ENCODE peak calls at places on chromosome 19, in eight cellular contexts. One of them, this sample, is unnamed.

GRCh38 chr19:39643591-39643990 is 12.1 kb upstream of the LGALS16 start:
- DNase-seq in tibial nerve: no peak
- DNase-seq in pancreas: no peak
- DNase-seq in naive thymus-derived CD4-positive, alpha-beta T cell: no peak
- DNase-seq in PC-3: no peak
- DNase-seq in heart left ventricle: no peak
- DNase-seq in CD8-positive, alpha-beta T cell: no peak
- DNase-seq in heart right ventricle: no peak
- DNase-seq in this sample: no peak

GRCh38 chr19:11142528-11143171 is 12.9 kb downstream of the SPC24 start:
- DNase-seq in tibial nerve: peak; percentile 83
- DNase-seq in pancreas: peak; percentile 88
- DNase-seq in naive thymus-derived CD4-positive, alpha-beta T cell: no peak
- DNase-seq in PC-3: peak; percentile 99
- DNase-seq in heart left ventricle: peak; percentile 97
- DNase-seq in CD8-positive, alpha-beta T cell: no peak
- DNase-seq in heart right ventricle: peak; percentile 92
- DNase-seq in this sample: peak; percentile 56

GRCh38 chr19:48501961-48502719 is 9.5 kb downstream of the LMTK3 start:
- DNase-seq in tibial nerve: no peak
- DNase-seq in pancreas: peak; percentile 97
- DNase-seq in naive thymus-derived CD4-positive, alpha-beta T cell: peak; percentile 85
- DNase-seq in PC-3: peak; percentile 92
- DNase-seq in heart left ventricle: no peak
- DNase-seq in CD8-positive, alpha-beta T cell: peak; percentile 81
- DNase-seq in heart right ventricle: no peak
- DNase-seq in this sample: no peak

GRCh38 chr19:3673506-3674439 is 26.5 kb downstream of the PIP5K1C start:
- DNase-seq in tibial nerve: no peak
- DNase-seq in pancreas: no peak
- DNase-seq in naive thymus-derived CD4-positive, alpha-beta T cell: no peak
- DNase-seq in PC-3: no peak
- DNase-seq in heart left ventricle: no peak
- DNase-seq in CD8-positive, alpha-beta T cell: no peak
- DNase-seq in heart right ventricle: no peak
- DNase-seq in this sample: no peak

GRCh38 chr19:41528106-41528505 is 47.9 kb upstream of the CEACAM21 start:
- DNase-seq in tibial nerve: no peak
- DNase-seq in pancreas: no peak
- DNase-seq in naive thymus-derived CD4-positive, alpha-beta T cell: no peak
- DNase-seq in PC-3: no peak
- DNase-seq in heart left ventricle: no peak
- DNase-seq in CD8-positive, alpha-beta T cell: no peak
- DNase-seq in heart right ventricle: no peak
- DNase-seq in this sample: no peak

GRCh38 chr19:6802336-6803035 is 30.0 kb downstream of the VAV1 start:
- DNase-seq in tibial nerve: peak; percentile 28
- DNase-seq in pancreas: no peak
- DNase-seq in naive thymus-derived CD4-positive, alpha-beta T cell: no peak
- DNase-seq in PC-3: peak; percentile 24
- DNase-seq in heart left ventricle: peak; percentile 53
- DNase-seq in CD8-positive, alpha-beta T cell: peak; percentile 73
- DNase-seq in heart right ventricle: peak; percentile 29
- DNase-seq in this sample: peak; percentile 35

GRCh38 chr19:3899531-3900294 is 19.2 kb downstream of the ATCAY start:
- DNase-seq in tibial nerve: peak; percentile 5
- DNase-seq in pancreas: no peak
- DNase-seq in naive thymus-derived CD4-positive, alpha-beta T cell: no peak
- DNase-seq in PC-3: peak; percentile 4
- DNase-seq in heart left ventricle: no peak
- DNase-seq in CD8-positive, alpha-beta T cell: no peak
- DNase-seq in heart right ventricle: no peak
- DNase-seq in this sample: no peak

GRCh38 chr19:58399903-58400637 is 4.6 kb downstream of the RNF225 start:
- DNase-seq in tibial nerve: no peak
- DNase-seq in pancreas: no peak
- DNase-seq in naive thymus-derived CD4-positive, alpha-beta T cell: no peak
- DNase-seq in PC-3: no peak
- DNase-seq in heart left ventricle: no peak
- DNase-seq in CD8-positive, alpha-beta T cell: no peak
- DNase-seq in heart right ventricle: no peak
- DNase-seq in this sample: no peak

GRCh38 chr19:13029893-13030292 is 34.6 kb downstream of the NFIX start:
- DNase-seq in tibial nerve: no peak
- DNase-seq in pancreas: no peak
- DNase-seq in naive thymus-derived CD4-positive, alpha-beta T cell: no peak
- DNase-seq in PC-3: peak; percentile 50
- DNase-seq in heart left ventricle: no peak
- DNase-seq in CD8-positive, alpha-beta T cell: no peak
- DNase-seq in heart right ventricle: no peak
- DNase-seq in this sample: no peak

GRCh38 chr19:35612559-35613321 is at the start of gene HAUS5:
- DNase-seq in tibial nerve: peak; percentile 96
- DNase-seq in pancreas: peak; percentile 95
- DNase-seq in naive thymus-derived CD4-positive, alpha-beta T cell: peak; percentile 92
- DNase-seq in PC-3: peak; percentile 95
- DNase-seq in heart left ventricle: peak; percentile 92
- DNase-seq in CD8-positive, alpha-beta T cell: peak; percentile 92
- DNase-seq in heart right ventricle: peak; percentile 91
- DNase-seq in this sample: peak; percentile 92

GRCh38 chr19:33797821-33798633 is 1.4 kb downstream of the KCTD15 start:
- DNase-seq in tibial nerve: no peak
- DNase-seq in pancreas: peak; percentile 61
- DNase-seq in naive thymus-derived CD4-positive, alpha-beta T cell: no peak
- DNase-seq in PC-3: no peak
- DNase-seq in heart left ventricle: peak; percentile 80
- DNase-seq in CD8-positive, alpha-beta T cell: no peak
- DNase-seq in heart right ventricle: peak; percentile 71
- DNase-seq in this sample: no peak

GRCh38 chr19:44960906-44961734 is 5.9 kb downstream of the CLPTM1 start:
- DNase-seq in tibial nerve: no peak
- DNase-seq in pancreas: no peak
- DNase-seq in naive thymus-derived CD4-positive, alpha-beta T cell: no peak
- DNase-seq in PC-3: no peak
- DNase-seq in heart left ventricle: no peak
- DNase-seq in CD8-positive, alpha-beta T cell: no peak
- DNase-seq in heart right ventricle: no peak
- DNase-seq in this sample: no peak

GRCh38 chr19:41339936-41340335 is 13.8 kb downstream of the TGFB1 start:
- DNase-seq in tibial nerve: no peak
- DNase-seq in pancreas: no peak
- DNase-seq in naive thymus-derived CD4-positive, alpha-beta T cell: no peak
- DNase-seq in PC-3: peak; percentile 38
- DNase-seq in heart left ventricle: no peak
- DNase-seq in CD8-positive, alpha-beta T cell: no peak
- DNase-seq in heart right ventricle: no peak
- DNase-seq in this sample: no peak

GRCh38 chr19:5993516-5994406 is 15.8 kb upstream of the RANBP3 start:
- DNase-seq in tibial nerve: no peak
- DNase-seq in pancreas: no peak
- DNase-seq in naive thymus-derived CD4-positive, alpha-beta T cell: no peak
- DNase-seq in PC-3: peak; percentile 30
- DNase-seq in heart left ventricle: no peak
- DNase-seq in CD8-positive, alpha-beta T cell: no peak
- DNase-seq in heart right ventricle: peak; percentile 59
- DNase-seq in this sample: no peak

GRCh38 chr19:54517483-54517882 is 14.9 kb downstream of the LAIR2 start:
- DNase-seq in tibial nerve: peak; percentile 42
- DNase-seq in pancreas: peak; percentile 52
- DNase-seq in naive thymus-derived CD4-positive, alpha-beta T cell: peak; percentile 6
- DNase-seq in PC-3: peak; percentile 86
- DNase-seq in heart left ventricle: peak; percentile 33
- DNase-seq in CD8-positive, alpha-beta T cell: peak; percentile 43
- DNase-seq in heart right ventricle: peak; percentile 48
- DNase-seq in this sample: no peak

GRCh38 chr19:30669329-30670010 is 297.3 kb downstream of the ZNF536 start:
- DNase-seq in tibial nerve: peak; percentile 80
- DNase-seq in pancreas: peak; percentile 81
- DNase-seq in naive thymus-derived CD4-positive, alpha-beta T cell: peak; percentile 1
- DNase-seq in PC-3: peak; percentile 39
- DNase-seq in heart left ventricle: peak; percentile 52
- DNase-seq in CD8-positive, alpha-beta T cell: peak; percentile 24
- DNase-seq in heart right ventricle: peak; percentile 56
- DNase-seq in this sample: no peak

GRCh38 chr19:14116525-14116917 is 1.0 kb downstream of the PRKACA start:
- DNase-seq in tibial nerve: no peak
- DNase-seq in pancreas: no peak
- DNase-seq in naive thymus-derived CD4-positive, alpha-beta T cell: no peak
- DNase-seq in PC-3: no peak
- DNase-seq in heart left ventricle: no peak
- DNase-seq in CD8-positive, alpha-beta T cell: no peak
- DNase-seq in heart right ventricle: no peak
- DNase-seq in this sample: no peak
- H3K4me1 ChIP-seq in tibial nerve: peaks cover 50% of the 10 kb centered on the region
- H3K4me1 ChIP-seq in pancreas: peaks cover 25% of the 10 kb centered on the region
- H3K4me1 ChIP-seq in naive thymus-derived CD4-positive, alpha-beta T cell: peaks cover 15% of the 10 kb centered on the region
- H3K4me1 ChIP-seq in PC-3: peaks cover 17% of the 10 kb centered on the region
- H3K4me1 ChIP-seq in heart left ventricle: peaks cover 67% of the 10 kb centered on the region
- H3K4me1 ChIP-seq in CD8-positive, alpha-beta T cell: peaks cover 48% of the 10 kb centered on the region
- H3K4me1 ChIP-seq in heart right ventricle: peaks cover 77% of the 10 kb centered on the region
- H3K4me1 ChIP-seq in this sample: peaks cover 71% of the 10 kb centered on the region

GRCh38 chr19:18788782-18789421 is 2.2 kb downstream of the COMP start:
- DNase-seq in tibial nerve: no peak
- DNase-seq in pancreas: no peak
- DNase-seq in naive thymus-derived CD4-positive, alpha-beta T cell: no peak
- DNase-seq in PC-3: no peak
- DNase-seq in heart left ventricle: no peak
- DNase-seq in CD8-positive, alpha-beta T cell: no peak
- DNase-seq in heart right ventricle: no peak
- DNase-seq in this sample: no peak
- H3K27me3 ChIP-seq in tibial nerve: peaks cover 97% of the 10 kb centered on the region
- H3K27me3 ChIP-seq in pancreas: peaks cover 9% of the 10 kb centered on the region
- H3K27me3 ChIP-seq in naive thymus-derived CD4-positive, alpha-beta T cell: peaks cover 26% of the 10 kb centered on the region
- H3K27me3 ChIP-seq in PC-3: peaks cover 27% of the 10 kb centered on the region
- H3K27me3 ChIP-seq in heart left ventricle: peaks cover 80% of the 10 kb centered on the region
- H3K27me3 ChIP-seq in CD8-positive, alpha-beta T cell: peaks cover 36% of the 10 kb centered on the region
- H3K27me3 ChIP-seq in heart right ventricle: peaks cover 97% of the 10 kb centered on the region
- H3K27me3 ChIP-seq in this sample: peaks cover 71% of the 10 kb centered on the region

GRCh38 chr19:1461862-1462261 is 11.9 kb downstream of the APC2 start:
- DNase-seq in tibial nerve: no peak
- DNase-seq in pancreas: no peak
- DNase-seq in naive thymus-derived CD4-positive, alpha-beta T cell: no peak
- DNase-seq in PC-3: no peak
- DNase-seq in heart left ventricle: no peak
- DNase-seq in CD8-positive, alpha-beta T cell: no peak
- DNase-seq in heart right ventricle: no peak
- DNase-seq in this sample: no peak

GRCh38 chr19:1460033-1460995 is 10.4 kb downstream of the APC2 start:
- DNase-seq in tibial nerve: no peak
- DNase-seq in pancreas: no peak
- DNase-seq in naive thymus-derived CD4-positive, alpha-beta T cell: no peak
- DNase-seq in PC-3: no peak
- DNase-seq in heart left ventricle: no peak
- DNase-seq in CD8-positive, alpha-beta T cell: no peak
- DNase-seq in heart right ventricle: no peak
- DNase-seq in this sample: no peak

GRCh38 chr19:1457031-1457739 is 7.3 kb downstream of the APC2 start:
- DNase-seq in tibial nerve: no peak
- DNase-seq in pancreas: no peak
- DNase-seq in naive thymus-derived CD4-positive, alpha-beta T cell: no peak
- DNase-seq in PC-3: no peak
- DNase-seq in heart left ventricle: no peak
- DNase-seq in CD8-positive, alpha-beta T cell: no peak
- DNase-seq in heart right ventricle: no peak
- DNase-seq in this sample: no peak

GRCh38 chr19:1457892-1458291 is 8.0 kb downstream of the APC2 start:
- DNase-seq in tibial nerve: no peak
- DNase-seq in pancreas: no peak
- DNase-seq in naive thymus-derived CD4-positive, alpha-beta T cell: no peak
- DNase-seq in PC-3: no peak
- DNase-seq in heart left ventricle: no peak
- DNase-seq in CD8-positive, alpha-beta T cell: no peak
- DNase-seq in heart right ventricle: no peak
- DNase-seq in this sample: no peak

GRCh38 chr19:1459479-1459878 is 9.6 kb downstream of the APC2 start:
- DNase-seq in tibial nerve: no peak
- DNase-seq in pancreas: no peak
- DNase-seq in naive thymus-derived CD4-positive, alpha-beta T cell: no peak
- DNase-seq in PC-3: no peak
- DNase-seq in heart left ventricle: no peak
- DNase-seq in CD8-positive, alpha-beta T cell: no peak
- DNase-seq in heart right ventricle: no peak
- DNase-seq in this sample: no peak
- H3K4me1 ChIP-seq in tibial nerve: no peaks in the 10 kb centered on the region
- H3K4me1 ChIP-seq in pancreas: no peaks in the 10 kb centered on the region
- H3K4me1 ChIP-seq in naive thymus-derived CD4-positive, alpha-beta T cell: peaks cover 8% of the 10 kb centered on the region
- H3K4me1 ChIP-seq in PC-3: peaks cover 6% of the 10 kb centered on the region
- H3K4me1 ChIP-seq in heart left ventricle: peaks cover 4% of the 10 kb centered on the region
- H3K4me1 ChIP-seq in CD8-positive, alpha-beta T cell: peaks cover 21% of the 10 kb centered on the region
- H3K4me1 ChIP-seq in heart right ventricle: peaks cover 22% of the 10 kb centered on the region
- H3K4me1 ChIP-seq in this sample: no peaks in the 10 kb centered on the region

GRCh38 chr19:50558039-50558438 is 10.2 kb downstream of the LRRC4B start:
- DNase-seq in tibial nerve: no peak
- DNase-seq in pancreas: no peak
- DNase-seq in naive thymus-derived CD4-positive, alpha-beta T cell: no peak
- DNase-seq in PC-3: no peak
- DNase-seq in heart left ventricle: no peak
- DNase-seq in CD8-positive, alpha-beta T cell: no peak
- DNase-seq in heart right ventricle: no peak
- DNase-seq in this sample: no peak
- H3K27me3 ChIP-seq in tibial nerve: peaks cover 74% of the 10 kb centered on the region
- H3K27me3 ChIP-seq in pancreas: peaks cover 5% of the 10 kb centered on the region
- H3K27me3 ChIP-seq in naive thymus-derived CD4-positive, alpha-beta T cell: peaks cover 4% of the 10 kb centered on the region
- H3K27me3 ChIP-seq in PC-3: peaks cover 36% of the 10 kb centered on the region
- H3K27me3 ChIP-seq in heart left ventricle: peaks cover 30% of the 10 kb centered on the region
- H3K27me3 ChIP-seq in CD8-positive, alpha-beta T cell: peaks cover 7% of the 10 kb centered on the region
- H3K27me3 ChIP-seq in heart right ventricle: peaks cover 52% of the 10 kb centered on the region
- H3K27me3 ChIP-seq in this sample: peaks cover 45% of the 10 kb centered on the region

DNA sequence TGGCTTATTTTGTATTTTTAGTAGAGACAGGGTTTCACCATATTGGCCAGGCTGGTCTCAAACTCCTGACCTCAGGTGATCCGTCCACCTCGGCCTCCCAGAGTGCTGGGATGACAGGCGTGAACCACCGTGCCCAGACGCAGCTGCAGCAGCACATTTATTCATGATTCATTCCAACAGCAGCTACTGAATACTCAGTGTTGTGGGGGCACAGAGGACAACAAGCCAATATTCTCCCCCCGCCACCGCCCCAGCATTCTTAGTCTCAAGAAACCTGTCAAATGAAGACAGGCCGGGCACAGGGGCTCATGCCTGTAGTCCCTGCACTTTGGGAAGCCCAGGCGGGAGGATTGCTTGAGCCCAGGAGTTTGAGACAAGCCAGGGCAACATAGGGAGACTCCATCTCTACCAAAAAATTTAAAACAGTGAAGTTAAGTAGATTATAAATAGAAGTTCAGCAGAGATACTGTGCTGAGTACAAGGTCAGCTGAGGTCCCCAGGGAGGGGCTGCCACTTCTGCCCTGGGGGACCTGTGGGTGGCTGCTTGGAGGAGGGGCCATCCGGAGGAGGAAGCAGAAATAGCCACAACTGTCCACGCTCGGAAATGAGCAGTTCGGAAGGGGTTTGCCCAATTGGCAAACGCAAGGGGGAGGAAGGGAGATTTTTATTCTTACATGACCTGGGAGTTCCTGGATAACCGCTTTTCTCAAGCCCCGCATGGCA is 4.3 kb downstream of the DOT1L start:
- DNase-seq in tibial nerve: peak; percentile 57
- DNase-seq in pancreas: no peak
- DNase-seq in naive thymus-derived CD4-positive, alpha-beta T cell: no peak
- DNase-seq in PC-3: peak; percentile 23
- DNase-seq in heart left ventricle: peak; percentile 91
- DNase-seq in CD8-positive, alpha-beta T cell: no peak
- DNase-seq in heart right ventricle: peak; percentile 85
- DNase-seq in this sample: peak; percentile 73
- H3K4me1 ChIP-seq in tibial nerve: peaks cover 68% of the 10 kb centered on the region
- H3K4me1 ChIP-seq in pancreas: peaks cover 49% of the 10 kb centered on the region
- H3K4me1 ChIP-seq in naive thymus-derived CD4-positive, alpha-beta T cell: peaks cover 14% of the 10 kb centered on the region
- H3K4me1 ChIP-seq in PC-3: peaks cover 38% of the 10 kb centered on the region
- H3K4me1 ChIP-seq in heart left ventricle: peaks cover 80% of the 10 kb centered on the region
- H3K4me1 ChIP-seq in CD8-positive, alpha-beta T cell: peaks cover 45% of the 10 kb centered on the region
- H3K4me1 ChIP-seq in heart right ventricle: peaks cover 90% of the 10 kb centered on the region
- H3K4me1 ChIP-seq in this sample: peaks cover 80% of the 10 kb centered on the region

This sample was measured in gastrocnemius medialis.